ENCODE peak calls at places on chromosomes 4 and X, in nine cellular contexts. One of them, this sample, is unnamed.

GRCh38 chr4:71188197-71188625 is 150.6 kb upstream of the SLC4A4 start:
- DNase-seq in A549: no peak
- DNase-seq in suprapubic skin: no peak
- DNase-seq in SK-N-SH: no peak
- DNase-seq in tibial nerve: no peak
- DNase-seq in upper lobe of left lung: no peak
- DNase-seq in H1: no peak
- DNase-seq in ovary: no peak
- DNase-seq in stomach: no peak
- DNase-seq in this sample: no peak

GRCh38 chrX:130173190-130173895 is 1.6 kb downstream of the RAB33A start:
- DNase-seq in H1: no peak
- DNase-seq in tibial nerve: peak
- DNase-seq in suprapubic skin: no peak
- DNase-seq in A549: no peak
- DNase-seq in SK-N-SH: no peak
- DNase-seq in upper lobe of left lung: no peak
- DNase-seq in ovary: peak
- DNase-seq in stomach: no peak
- DNase-seq in this sample: no peak

GRCh38 chr4:16082424-16083216 is 1.2 kb downstream of the PROM1 start:
- DNase-seq in tibial nerve: no peak
- DNase-seq in ovary: no peak
- DNase-seq in SK-N-SH: peak
- DNase-seq in upper lobe of left lung: peak
- DNase-seq in H1: peak
- DNase-seq in stomach: no peak
- DNase-seq in suprapubic skin: no peak
- DNase-seq in A549: no peak
- DNase-seq in this sample: peak

GRCh38 chrX:10833299-10834169 is 213.1 kb upstream of the MID1 start:
- DNase-seq in upper lobe of left lung: no peak
- DNase-seq in ovary: peak
- DNase-seq in stomach: peak
- DNase-seq in H1: peak
- DNase-seq in A549: peak
- DNase-seq in suprapubic skin: peak
- DNase-seq in tibial nerve: peak
- DNase-seq in SK-N-SH: no peak
- DNase-seq in this sample: no peak

GRCh38 chrX:143781103-143781502 is 60.6 kb upstream of the SPANXN2 start:
- DNase-seq in suprapubic skin: no peak
- DNase-seq in SK-N-SH: no peak
- DNase-seq in A549: no peak
- DNase-seq in stomach: no peak
- DNase-seq in tibial nerve: no peak
- DNase-seq in ovary: no peak
- DNase-seq in upper lobe of left lung: no peak
- DNase-seq in H1: no peak
- DNase-seq in this sample: no peak

GRCh38 chrX:136574548-136574947 is 42.5 kb downstream of the VGLL1 start:
- DNase-seq in H1: no peak
- DNase-seq in SK-N-SH: no peak
- DNase-seq in ovary: no peak
- DNase-seq in tibial nerve: no peak
- DNase-seq in stomach: no peak
- DNase-seq in A549: no peak
- DNase-seq in suprapubic skin: no peak
- DNase-seq in upper lobe of left lung: no peak
- DNase-seq in this sample: no peak

GRCh38 chr4:151690164-151690856 is 70.5 kb downstream of the GATB start:
- DNase-seq in tibial nerve: no peak
- DNase-seq in H1: no peak
- DNase-seq in suprapubic skin: no peak
- DNase-seq in ovary: no peak
- DNase-seq in stomach: peak
- DNase-seq in A549: no peak
- DNase-seq in upper lobe of left lung: no peak
- DNase-seq in SK-N-SH: peak
- DNase-seq in this sample: no peak

GRCh38 chrX:103656623-103657022 is 27.8 kb downstream of the TCEAL1 start:
- DNase-seq in ovary: no peak
- DNase-seq in stomach: no peak
- DNase-seq in A549: peak
- DNase-seq in tibial nerve: no peak
- DNase-seq in H1: no peak
- DNase-seq in upper lobe of left lung: no peak
- DNase-seq in suprapubic skin: no peak
- DNase-seq in SK-N-SH: no peak
- DNase-seq in this sample: no peak

GRCh38 chrX:56248492-56248891 is 16.3 kb downstream of the KLF8 start:
- DNase-seq in tibial nerve: peak
- DNase-seq in suprapubic skin: no peak
- DNase-seq in A549: peak
- DNase-seq in upper lobe of left lung: no peak
- DNase-seq in stomach: peak
- DNase-seq in H1: peak
- DNase-seq in ovary: peak
- DNase-seq in SK-N-SH: peak
- DNase-seq in this sample: no peak

GRCh38 chrX:41386222-41386990 is 52.4 kb downstream of the DDX3X start:
- DNase-seq in SK-N-SH: no peak
- DNase-seq in stomach: no peak
- DNase-seq in A549: no peak
- DNase-seq in tibial nerve: no peak
- DNase-seq in ovary: no peak
- DNase-seq in upper lobe of left lung: no peak
- DNase-seq in H1: no peak
- DNase-seq in suprapubic skin: no peak
- DNase-seq in this sample: no peak

GRCh38 chr4:114312349-114312748 is 286.3 kb upstream of the UGT8 start:
- DNase-seq in A549: no peak
- DNase-seq in ovary: no peak
- DNase-seq in upper lobe of left lung: no peak
- DNase-seq in suprapubic skin: no peak
- DNase-seq in stomach: no peak
- DNase-seq in tibial nerve: no peak
- DNase-seq in SK-N-SH: no peak
- DNase-seq in H1: no peak
- DNase-seq in this sample: no peak

DNA sequence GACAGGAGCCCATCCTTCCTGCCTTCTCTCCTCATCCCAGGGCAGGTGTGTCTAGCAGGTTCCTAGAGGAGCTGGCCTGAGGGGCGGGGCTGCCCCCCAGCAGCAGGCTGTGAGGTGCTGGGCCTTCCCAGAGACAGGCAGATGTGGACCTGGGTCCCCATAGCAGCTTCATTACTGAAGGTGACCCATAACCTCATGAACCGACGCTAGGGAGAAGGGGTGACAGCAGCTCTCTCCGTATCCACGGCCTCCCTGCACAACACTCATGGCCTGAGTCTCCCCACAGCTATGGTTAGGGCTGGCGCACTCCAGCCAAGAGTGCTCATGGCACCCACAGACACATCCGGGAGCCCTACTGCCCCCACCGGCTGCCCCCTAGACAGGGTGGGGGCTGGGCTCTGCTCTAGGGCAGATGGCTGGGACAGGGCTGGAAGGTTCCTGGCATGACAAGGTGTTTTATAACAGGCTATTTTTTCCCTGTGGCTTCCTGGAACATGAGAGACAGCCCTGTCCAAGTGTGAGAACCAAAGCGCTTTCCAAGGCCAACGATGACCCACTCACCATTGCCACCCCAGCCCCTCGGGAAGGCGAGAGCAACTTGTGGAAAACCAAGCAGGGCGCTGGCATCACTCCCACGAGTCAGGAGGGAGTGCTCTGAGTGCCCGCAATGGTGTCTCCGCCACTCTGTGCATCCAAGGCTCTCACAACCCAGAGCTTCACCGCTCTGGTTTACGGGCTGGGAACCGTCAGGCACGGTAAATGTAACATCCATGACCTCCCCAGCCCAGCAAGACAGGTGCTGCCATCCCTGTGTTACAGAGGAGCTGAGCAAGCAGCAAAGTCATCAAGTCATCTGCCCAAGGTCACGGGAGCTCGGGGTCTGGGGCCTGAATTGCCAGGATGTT is 59.8 kb downstream of the ACOX3 start:
- DNase-seq in stomach: no peak
- DNase-seq in A549: no peak
- DNase-seq in suprapubic skin: no peak
- DNase-seq in H1: no peak
- DNase-seq in upper lobe of left lung: no peak
- DNase-seq in tibial nerve: no peak
- DNase-seq in ovary: no peak
- DNase-seq in SK-N-SH: no peak
- DNase-seq in this sample: no peak
- H3K27ac ChIP-seq in stomach: no peak
- H3K27ac ChIP-seq in A549: no peak
- H3K27ac ChIP-seq in suprapubic skin: no peak
- H3K27ac ChIP-seq in H1: no peak
- H3K27ac ChIP-seq in upper lobe of left lung: no peak
- H3K27ac ChIP-seq in tibial nerve: no peak
- H3K27ac ChIP-seq in ovary: no peak
- H3K27ac ChIP-seq in SK-N-SH: no peak
- H3K27ac ChIP-seq in this sample: no peak

DNA sequence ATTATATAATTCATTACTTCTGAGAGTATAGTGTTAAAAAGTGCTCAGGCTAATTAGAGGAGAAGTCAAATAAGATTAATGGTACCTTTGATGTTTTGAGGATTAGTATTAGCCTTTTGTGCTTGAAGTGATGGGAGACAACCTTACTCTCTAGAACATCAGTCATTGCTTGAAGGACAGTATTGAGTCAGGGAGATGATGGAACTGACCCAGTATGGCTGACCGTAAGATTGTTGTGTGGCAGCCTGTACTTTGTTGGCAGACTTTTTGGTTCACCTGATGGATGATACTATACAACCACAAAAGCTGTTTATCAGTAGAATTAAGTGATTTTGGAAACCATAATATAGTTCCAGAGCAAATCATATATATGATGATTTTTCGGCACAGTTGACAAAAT is 9.9 kb downstream of the OGT start:
- DNase-seq in stomach: no peak
- DNase-seq in upper lobe of left lung: no peak
- DNase-seq in H1: no peak
- DNase-seq in ovary: no peak
- DNase-seq in suprapubic skin: no peak
- DNase-seq in A549: no peak
- DNase-seq in SK-N-SH: no peak
- DNase-seq in tibial nerve: no peak
- DNase-seq in this sample: no peak
- H3K4me3 ChIP-seq in stomach: no peak
- H3K4me3 ChIP-seq in upper lobe of left lung: no peak
- H3K4me3 ChIP-seq in H1: no peak
- H3K4me3 ChIP-seq in ovary: no peak
- H3K4me3 ChIP-seq in suprapubic skin: no peak
- H3K4me3 ChIP-seq in A549: no peak
- H3K4me3 ChIP-seq in SK-N-SH: no peak
- H3K4me3 ChIP-seq in tibial nerve: no peak
- H3K4me3 ChIP-seq in this sample: no peak

DNA sequence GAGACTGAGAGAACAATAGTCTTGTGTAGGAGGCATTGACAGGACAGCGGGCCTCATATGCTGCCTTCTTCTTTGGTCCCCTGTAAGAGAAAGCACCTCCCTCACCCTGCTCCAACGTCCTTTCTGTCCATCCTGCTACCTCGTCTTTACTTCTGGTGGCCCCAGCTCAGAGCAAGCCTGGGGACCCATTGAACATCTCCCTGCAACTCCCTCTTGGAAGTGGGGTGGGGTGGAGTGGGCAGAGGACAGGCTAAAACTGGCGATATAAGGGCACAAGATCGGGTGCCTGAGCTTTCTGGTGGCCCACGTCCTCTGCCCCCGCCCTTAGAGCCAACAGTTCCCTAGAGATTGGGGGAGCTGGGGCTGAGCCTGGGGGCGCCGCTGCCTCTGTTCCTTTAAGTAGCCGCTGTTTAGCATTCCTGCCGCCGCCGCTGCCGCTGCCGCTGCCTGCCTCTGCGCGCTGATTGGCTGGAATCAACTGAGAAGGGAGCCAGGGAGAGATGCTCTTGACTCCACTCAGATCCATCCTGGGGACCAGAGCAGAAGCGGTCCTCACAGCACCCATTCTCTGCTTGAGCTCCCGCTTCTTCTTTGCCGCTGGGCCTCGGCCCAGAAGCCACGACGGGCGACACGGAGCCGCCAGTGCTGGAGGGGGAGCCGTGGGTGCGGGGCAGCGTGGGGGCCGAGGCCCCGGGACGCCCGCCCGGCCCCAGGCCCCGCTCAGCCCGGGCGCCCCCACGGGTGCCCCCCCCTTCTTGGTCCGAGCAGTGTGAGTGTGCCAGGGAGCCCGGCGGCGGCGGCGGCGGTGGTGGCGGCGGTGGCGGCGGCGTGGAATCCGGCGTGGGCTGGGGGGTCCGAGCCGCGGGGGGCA is at the start of gene DLG3:
- DNase-seq in A549: peak
- DNase-seq in tibial nerve: no peak
- DNase-seq in ovary: no peak
- DNase-seq in suprapubic skin: no peak
- DNase-seq in H1: peak
- DNase-seq in SK-N-SH: peak
- DNase-seq in stomach: no peak
- DNase-seq in upper lobe of left lung: peak
- DNase-seq in this sample: no peak
- TF ChIP-seq EP300 in A549: no peak
- TF ChIP-seq EP300 in tibial nerve: no peak
- TF ChIP-seq EP300 in ovary: no peak
- TF ChIP-seq EP300 in suprapubic skin: no peak
- TF ChIP-seq EP300 in H1: no peak
- TF ChIP-seq EP300 in SK-N-SH: no peak
- TF ChIP-seq EP300 in stomach: no peak
- TF ChIP-seq EP300 in upper lobe of left lung: no peak
- TF ChIP-seq EP300 in this sample: no peak

GRCh38 chr4:104489731-104490095 is 5.0 kb downstream of the CXXC4 start:
- DNase-seq in upper lobe of left lung: no peak
- DNase-seq in suprapubic skin: no peak
- DNase-seq in A549: no peak
- DNase-seq in SK-N-SH: no peak
- DNase-seq in H1: no peak
- DNase-seq in ovary: no peak
- DNase-seq in tibial nerve: no peak
- DNase-seq in stomach: no peak
- DNase-seq in this sample: no peak

GRCh38 chr4:104491396-104491821 is 3.3 kb downstream of the CXXC4 start:
- DNase-seq in SK-N-SH: peak
- DNase-seq in ovary: peak
- DNase-seq in upper lobe of left lung: peak
- DNase-seq in tibial nerve: no peak
- DNase-seq in stomach: peak
- DNase-seq in A549: peak
- DNase-seq in suprapubic skin: peak
- DNase-seq in H1: peak
- DNase-seq in this sample: no peak

GRCh38 chr4:104490096-104490769 is 4.5 kb downstream of the CXXC4 start:
- DNase-seq in upper lobe of left lung: no peak
- DNase-seq in SK-N-SH: peak
- DNase-seq in stomach: no peak
- DNase-seq in tibial nerve: no peak
- DNase-seq in A549: peak
- DNase-seq in suprapubic skin: no peak
- DNase-seq in H1: peak
- DNase-seq in ovary: no peak
- DNase-seq in this sample: no peak

GRCh38 chr4:104491826-104492771 is 2.6 kb downstream of the CXXC4 start:
- DNase-seq in ovary: no peak
- DNase-seq in SK-N-SH: peak
- DNase-seq in H1: peak
- DNase-seq in A549: peak
- DNase-seq in tibial nerve: no peak
- DNase-seq in suprapubic skin: no peak
- DNase-seq in upper lobe of left lung: no peak
- DNase-seq in stomach: no peak
- DNase-seq in this sample: no peak

GRCh38 chr4:104490770-104491395 is 3.8 kb downstream of the CXXC4 start:
- DNase-seq in tibial nerve: peak
- DNase-seq in SK-N-SH: peak
- DNase-seq in stomach: peak
- DNase-seq in upper lobe of left lung: peak
- DNase-seq in ovary: peak
- DNase-seq in H1: peak
- DNase-seq in A549: peak
- DNase-seq in suprapubic skin: peak
- DNase-seq in this sample: no peak
- H3K27ac ChIP-seq in tibial nerve: no peak
- H3K27ac ChIP-seq in SK-N-SH: peak
- H3K27ac ChIP-seq in stomach: peak
- H3K27ac ChIP-seq in upper lobe of left lung: peak
- H3K27ac ChIP-seq in ovary: no peak
- H3K27ac ChIP-seq in H1: no peak
- H3K27ac ChIP-seq in A549: peak
- H3K27ac ChIP-seq in suprapubic skin: peak
- H3K27ac ChIP-seq in this sample: peak

This sample was measured in esophagus muscularis mucosa.